ENCODE peak calls at places on chromosomes 11 and 22, in four cellular contexts. One of them, this sample, is unnamed.

GRCh38 chr11:78380615-78381029 is 37.0 kb downstream of the GAB2 start:
- DNase-seq in Peyer's patch: no peak
- DNase-seq in nephron progenitor cell: no peak
- DNase-seq in AG09319: peak
- DNase-seq in this sample: no peak

GRCh38 chr11:82942376-82942775 is 40.8 kb downstream of the DDIAS start:
- DNase-seq in AG09319: no peak
- DNase-seq in nephron progenitor cell: no peak
- DNase-seq in Peyer's patch: no peak
- DNase-seq in this sample: no peak

GRCh38 chr22:35437038-35437437 is 37.1 kb downstream of the MCM5 start:
- DNase-seq in nephron progenitor cell: no peak
- DNase-seq in Peyer's patch: no peak
- DNase-seq in AG09319: no peak
- DNase-seq in this sample: no peak

GRCh38 chr11:8973121-8973520 is 8.9 kb upstream of the TMEM9B start:
- DNase-seq in nephron progenitor cell: no peak
- DNase-seq in Peyer's patch: no peak
- DNase-seq in AG09319: no peak
- DNase-seq in this sample: no peak

GRCh38 chr22:21936151-21936778 is 16.4 kb downstream of the PPM1F start:
- DNase-seq in AG09319: no peak
- DNase-seq in Peyer's patch: no peak
- DNase-seq in nephron progenitor cell: no peak
- DNase-seq in this sample: no peak

GRCh38 chr11:28657378-28658030 is 549.3 kb downstream of the METTL15 start:
- DNase-seq in Peyer's patch: no peak
- DNase-seq in nephron progenitor cell: no peak
- DNase-seq in AG09319: no peak
- DNase-seq in this sample: peak

GRCh38 chr11:78138281-78138680 is 1.1 kb downstream of the ALG8 start:
- DNase-seq in nephron progenitor cell: no peak
- DNase-seq in Peyer's patch: no peak
- DNase-seq in AG09319: no peak
- DNase-seq in this sample: no peak

GRCh38 chr11:64874308-64874707 is 4.1 kb downstream of the EHD1 start:
- DNase-seq in AG09319: no peak
- DNase-seq in Peyer's patch: peak
- DNase-seq in nephron progenitor cell: no peak
- DNase-seq in this sample: no peak

GRCh38 chr11:1302041-1302460 is 7.4 kb downstream of the TOLLIP start:
- DNase-seq in Peyer's patch: peak
- DNase-seq in nephron progenitor cell: no peak
- DNase-seq in AG09319: no peak
- DNase-seq in this sample: no peak

GRCh38 chr11:33211588-33211987 is 45.6 kb upstream of the HIPK3 start:
- DNase-seq in nephron progenitor cell: no peak
- DNase-seq in AG09319: no peak
- DNase-seq in Peyer's patch: no peak
- DNase-seq in this sample: no peak

GRCh38 chr11:278001-278951 is at the start of gene NLRP6:
- DNase-seq in nephron progenitor cell: no peak
- DNase-seq in AG09319: no peak
- DNase-seq in Peyer's patch: peak
- DNase-seq in this sample: no peak

GRCh38 chr11:94602430-94603372 is 35.5 kb downstream of the PIWIL4 start:
- DNase-seq in nephron progenitor cell: no peak
- DNase-seq in AG09319: no peak
- DNase-seq in Peyer's patch: peak
- DNase-seq in this sample: no peak

GRCh38 chr11:119831011-119831410 is 102.0 kb upstream of the NECTIN1 start:
- DNase-seq in nephron progenitor cell: no peak
- DNase-seq in Peyer's patch: no peak
- DNase-seq in AG09319: no peak
- DNase-seq in this sample: no peak

GRCh38 chr22:27780161-27780575 is 21.4 kb downstream of the MN1 start:
- DNase-seq in nephron progenitor cell: no peak
- DNase-seq in Peyer's patch: no peak
- DNase-seq in AG09319: no peak
- DNase-seq in this sample: peak

GRCh38 chr22:32612834-32613233 is 138.2 kb downstream of the FBXO7 start:
- DNase-seq in nephron progenitor cell: no peak
- DNase-seq in AG09319: no peak
- DNase-seq in Peyer's patch: no peak
- DNase-seq in this sample: no peak

GRCh38 chr11:96324912-96325311 is 18.1 kb downstream of the MAML2 start:
- DNase-seq in nephron progenitor cell: no peak
- DNase-seq in Peyer's patch: no peak
- DNase-seq in AG09319: no peak
- DNase-seq in this sample: no peak

GRCh38 chr11:110069158-110069737 is 23.9 kb upstream of the ZC3H12C start:
- DNase-seq in AG09319: peak
- DNase-seq in Peyer's patch: peak
- DNase-seq in nephron progenitor cell: no peak
- DNase-seq in this sample: peak

GRCh38 chr11:33953289-33953688 is 61.4 kb upstream of the LMO2 start:
- DNase-seq in nephron progenitor cell: no peak
- DNase-seq in Peyer's patch: no peak
- DNase-seq in AG09319: no peak
- DNase-seq in this sample: no peak

GRCh38 chr22:37174964-37175363 is 13.1 kb downstream of the C1QTNF6 start:
- DNase-seq in Peyer's patch: no peak
- DNase-seq in nephron progenitor cell: no peak
- DNase-seq in AG09319: no peak
- DNase-seq in this sample: no peak

GRCh38 chr22:37177755-37178154 is 10.3 kb downstream of the C1QTNF6 start:
- DNase-seq in Peyer's patch: peak
- DNase-seq in nephron progenitor cell: no peak
- DNase-seq in AG09319: no peak
- DNase-seq in this sample: no peak

GRCh38 chr22:37175414-37176144 is 12.5 kb downstream of the C1QTNF6 start:
- DNase-seq in Peyer's patch: peak
- DNase-seq in nephron progenitor cell: no peak
- DNase-seq in AG09319: no peak
- DNase-seq in this sample: peak

GRCh38 chr22:37177221-37177620 is 10.8 kb downstream of the C1QTNF6 start:
- DNase-seq in nephron progenitor cell: no peak
- DNase-seq in AG09319: no peak
- DNase-seq in Peyer's patch: peak
- DNase-seq in this sample: no peak

DNA sequence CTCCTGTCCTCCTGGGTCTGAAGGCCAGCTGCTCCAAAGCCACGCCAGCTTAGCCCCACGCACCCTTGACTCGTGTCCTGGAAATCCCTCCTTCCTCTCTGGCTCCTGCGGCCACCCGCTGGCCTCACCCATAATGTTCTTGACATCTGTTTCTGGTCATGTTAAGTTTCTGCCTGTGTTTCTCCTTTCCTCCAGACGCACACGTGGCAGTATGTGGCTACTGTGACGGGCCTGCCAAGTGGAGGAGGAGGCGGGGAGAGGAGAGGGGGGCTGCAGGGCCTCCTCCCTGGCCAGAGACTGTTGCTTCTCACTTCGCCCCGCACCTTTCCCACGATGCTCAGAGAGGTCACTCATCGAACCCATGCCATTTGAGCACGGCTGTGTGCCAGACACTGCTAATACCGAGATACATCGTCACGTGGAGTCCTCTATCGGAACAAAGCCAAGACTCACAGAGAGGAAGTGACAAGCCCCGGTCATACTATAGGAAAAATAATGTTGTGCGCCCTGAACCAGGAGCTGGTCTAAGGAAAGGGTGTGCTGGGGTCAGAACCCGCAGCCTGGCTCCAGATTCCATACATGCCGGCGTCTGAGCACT is 11.5 kb downstream of the C1QTNF6 start:
- DNase-seq in nephron progenitor cell: no peak
- DNase-seq in AG09319: no peak
- DNase-seq in Peyer's patch: peak
- DNase-seq in this sample: peak
- TF ChIP-seq CTCF in nephron progenitor cell: no peak
- TF ChIP-seq CTCF in AG09319: no peak
- TF ChIP-seq CTCF in Peyer's patch: no peak
- TF ChIP-seq CTCF in this sample: no peak

GRCh38 chr11:115389790-115390189 is 114.4 kb downstream of the CADM1 start:
- DNase-seq in Peyer's patch: no peak
- DNase-seq in AG09319: no peak
- DNase-seq in nephron progenitor cell: no peak
- DNase-seq in this sample: no peak

GRCh38 chr11:115391598-115391997 is 112.6 kb downstream of the CADM1 start:
- DNase-seq in Peyer's patch: no peak
- DNase-seq in nephron progenitor cell: peak
- DNase-seq in AG09319: no peak
- DNase-seq in this sample: no peak

GRCh38 chr11:115391162-115391561 is 113.1 kb downstream of the CADM1 start:
- DNase-seq in AG09319: no peak
- DNase-seq in Peyer's patch: no peak
- DNase-seq in nephron progenitor cell: no peak
- DNase-seq in this sample: no peak

GRCh38 chr11:115385211-115385610 is 119.0 kb downstream of the CADM1 start:
- DNase-seq in nephron progenitor cell: no peak
- DNase-seq in AG09319: no peak
- DNase-seq in Peyer's patch: no peak
- DNase-seq in this sample: no peak

DNA sequence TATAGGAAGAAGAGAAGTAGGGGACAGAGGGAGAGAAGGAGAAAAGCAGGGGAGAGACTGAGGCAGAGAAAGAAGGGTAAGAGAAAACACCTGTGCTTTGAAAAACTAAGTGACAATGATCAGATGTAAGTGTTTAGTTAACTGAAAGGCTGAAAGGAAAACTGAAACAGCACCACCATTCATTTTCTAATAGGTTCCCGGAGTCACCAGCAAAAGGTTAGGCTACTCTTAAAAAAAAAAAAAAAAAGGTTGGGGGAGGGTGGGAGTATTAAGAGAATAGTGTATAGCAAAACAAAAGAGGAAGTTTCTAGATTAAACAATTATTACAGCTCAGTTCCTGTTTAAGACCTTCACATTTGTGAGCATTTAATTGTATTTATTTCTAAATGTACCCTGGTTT is 113.8 kb downstream of the CADM1 start:
- DNase-seq in Peyer's patch: no peak
- DNase-seq in AG09319: no peak
- DNase-seq in nephron progenitor cell: no peak
- DNase-seq in this sample: no peak
- TF ChIP-seq CTCF in Peyer's patch: no peak
- TF ChIP-seq CTCF in AG09319: no peak
- TF ChIP-seq CTCF in nephron progenitor cell: no peak
- TF ChIP-seq CTCF in this sample: no peak

DNA sequence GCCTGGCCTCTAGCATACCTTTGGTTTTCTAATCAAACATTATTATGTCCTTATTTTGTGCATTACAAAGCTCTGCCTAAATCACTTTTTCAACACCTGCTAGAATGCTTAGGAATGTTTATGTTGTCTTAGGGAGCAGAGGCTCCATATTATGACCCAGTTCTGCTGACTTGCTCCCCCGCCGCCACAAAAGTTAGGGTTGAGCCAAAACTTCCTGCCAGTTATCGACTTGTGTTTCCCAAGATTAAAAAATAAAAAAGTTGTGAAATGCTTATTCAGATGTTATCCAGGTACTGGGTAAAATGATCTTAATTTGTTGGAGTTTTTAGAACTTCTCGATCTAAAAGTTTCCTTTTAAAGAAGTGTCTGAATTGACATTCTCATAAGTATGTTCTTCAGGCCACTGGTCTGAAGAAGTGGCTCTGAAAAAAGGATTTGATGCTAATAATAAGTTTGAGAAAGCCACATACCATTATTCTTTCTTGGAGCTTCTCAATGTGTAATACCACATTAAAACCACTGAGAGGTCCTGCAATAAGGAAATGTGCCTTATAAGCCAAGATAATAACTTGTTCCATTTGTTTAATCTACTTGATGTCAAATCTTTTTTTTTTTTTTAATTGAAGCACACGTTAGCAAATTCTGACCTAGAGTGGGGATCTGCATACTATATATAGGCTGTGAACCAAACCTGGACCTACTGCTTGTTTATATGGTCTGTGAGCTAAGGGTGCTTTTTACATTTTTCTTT is 2.2 kb downstream of the RNF185 start:
- DNase-seq in Peyer's patch: no peak
- DNase-seq in nephron progenitor cell: no peak
- DNase-seq in AG09319: no peak
- DNase-seq in this sample: no peak
- TF ChIP-seq CTCF in Peyer's patch: peak
- TF ChIP-seq CTCF in nephron progenitor cell: no peak
- TF ChIP-seq CTCF in AG09319: peak
- TF ChIP-seq CTCF in this sample: no peak

GRCh38 chr11:118708296-118708695 is 28.8 kb upstream of the TREH start:
- DNase-seq in AG09319: no peak
- DNase-seq in Peyer's patch: no peak
- DNase-seq in nephron progenitor cell: no peak
- DNase-seq in this sample: no peak
- TF ChIP-seq CTCF in AG09319: no peak
- TF ChIP-seq CTCF in Peyer's patch: no peak
- TF ChIP-seq CTCF in nephron progenitor cell: no peak
- TF ChIP-seq CTCF in this sample: no peak

GRCh38 chr11:125626381-125626950 is 1.5 kb downstream of the CHEK1 start:
- DNase-seq in AG09319: no peak
- DNase-seq in nephron progenitor cell: no peak
- DNase-seq in Peyer's patch: peak
- DNase-seq in this sample: no peak
- TF ChIP-seq CTCF in AG09319: peak
- TF ChIP-seq CTCF in nephron progenitor cell: no peak
- TF ChIP-seq CTCF in Peyer's patch: peak
- TF ChIP-seq CTCF in this sample: peak

DNA sequence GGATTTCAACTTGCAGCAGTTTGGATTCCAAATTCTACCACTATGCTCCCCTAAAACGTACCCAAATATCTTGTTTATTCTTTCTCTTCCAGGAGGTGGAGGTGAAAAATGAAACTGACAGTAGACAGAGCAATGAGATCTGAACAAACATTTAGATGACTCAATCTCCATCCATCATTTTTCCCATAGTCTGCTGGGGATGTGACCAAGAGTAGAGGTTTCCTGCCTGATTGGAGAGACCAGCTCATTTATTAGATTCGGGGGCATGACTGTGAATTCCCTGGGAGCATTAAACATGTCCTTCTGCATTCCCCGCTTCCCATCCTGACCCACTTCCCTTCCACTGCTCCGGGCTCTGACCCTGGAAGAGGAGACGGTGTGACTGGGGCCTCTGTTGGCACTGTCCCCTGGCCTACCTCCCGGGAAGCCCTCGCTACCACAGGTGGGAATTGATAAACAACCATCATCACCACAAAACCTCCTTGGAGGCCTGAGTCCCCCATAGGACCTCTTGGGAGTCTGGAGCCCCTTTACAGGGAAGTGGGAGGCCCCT is 20.3 kb downstream of the DKK3 start:
- DNase-seq in AG09319: no peak
- DNase-seq in Peyer's patch: no peak
- DNase-seq in nephron progenitor cell: no peak
- DNase-seq in this sample: no peak
- TF ChIP-seq CTCF in AG09319: no peak
- TF ChIP-seq CTCF in Peyer's patch: no peak
- TF ChIP-seq CTCF in nephron progenitor cell: no peak
- TF ChIP-seq CTCF in this sample: no peak

This sample was measured in MCF 10A.